ENCODE peak calls at places on chromosomes 7 and 10, in ten cellular contexts. V, R, O, U, C, N, A, T, W and F are unnamed samples.

GRCh38 chr7:90832726-90833125 is 236.6 kb downstream of the CDK14 start:
- DNase-seq in O (no peak), R (no peak), U (no peak), C (no peak), W (no peak), V (no peak), N (no peak), A (no peak), T (no peak), F (no peak)

GRCh38 chr10:11234857-11235640 is 217.4 kb downstream of the CELF2 start:
- DNase-seq in A (no peak), R (no peak), O (no peak), C (no peak), V (no peak), W (no peak), U (no peak), T (no peak), N (no peak), F (no peak)

GRCh38 chr7:157485961-157486510 is 149.2 kb downstream of the DNAJB6 start:
- DNase-seq in W (no peak), T (no peak), R (no peak), C (no peak), O (peak; percentile 21), U (no peak), A (no peak), V (no peak), N (no peak), F (no peak)

GRCh38 chr10:49389331-49389920 is 6.5 kb downstream of the DRGX start:
- DNase-seq in U (no peak), O (no peak), T (no peak), V (no peak), A (no peak), W (no peak), C (no peak), N (no peak), R (no peak), F (no peak)

GRCh38 chr7:137482466-137482865 is 138.9 kb upstream of the PTN start:
- DNase-seq in N (no peak), A (no peak), T (no peak), O (no peak), R (no peak), V (no peak), W (no peak), U (no peak), C (no peak), F (no peak)

GRCh38 chr7:34137176-34137575 is 231.8 kb downstream of the BMPER start:
- DNase-seq in V (no peak), C (no peak), R (no peak), W (no peak), U (no peak), T (no peak), O (no peak), A (no peak), N (no peak), F (no peak)

GRCh38 chr10:128470302-128470962 is 344.2 kb upstream of the MKI67 start:
- DNase-seq in C (no peak), R (no peak), V (no peak), T (no peak), A (no peak), W (no peak), O (no peak), U (no peak), N (no peak), F (no peak)

GRCh38 chr7:7912937-7913336 is 55.7 kb upstream of the GLCCI1 start:
- DNase-seq in C (no peak), V (no peak), N (no peak), O (no peak), R (no peak), A (no peak), U (no peak), W (no peak), T (no peak), F (no peak)

GRCh38 chr7:33107136-33108066 is 1.8 kb downstream of the RP9 start:
- DNase-seq in C (no peak), R (no peak), T (peak; percentile 38), U (peak; percentile 64), O (peak; percentile 31), V (peak; percentile 52), W (no peak), A (no peak), N (peak; percentile 33), F (no peak)

GRCh38 chr7:7103343-7104313 is 78.7 kb upstream of the C1GALT1 start:
- DNase-seq in A (peak; percentile 7), T (no peak), W (no peak), U (peak; percentile 64), N (peak; percentile 20), C (no peak), V (no peak), R (no peak), O (no peak), F (no peak)

GRCh38 chr10:683448-684071 is 5.9 kb downstream of the DIP2C start:
- DNase-seq in N (peak; percentile 88), V (peak; percentile 78), A (no peak), C (no peak), W (no peak), T (no peak), R (no peak), U (peak; percentile 50), O (no peak), F (no peak)

GRCh38 chr10:97943294-97943693 is 87.1 kb downstream of the CRTAC1 start:
- DNase-seq in A (no peak), U (no peak), C (no peak), T (no peak), O (no peak), V (no peak), N (no peak), W (no peak), R (no peak), F (no peak)

GRCh38 chr7:111012152-111012551 is 78.8 kb upstream of the LRRN3 start:
- DNase-seq in O (no peak), T (no peak), R (no peak), N (no peak), V (no peak), C (no peak), W (no peak), A (no peak), U (no peak), F (no peak)

GRCh38 chr10:3249292-3249889 is 76.8 kb upstream of the PITRM1 start:
- DNase-seq in V (no peak), C (no peak), R (no peak), N (no peak), T (no peak), U (no peak), O (no peak), W (no peak), A (no peak), F (no peak)

GRCh38 chr7:82110146-82110823 is 333.3 kb downstream of the CACNA2D1 start:
- DNase-seq in V (no peak), O (no peak), T (peak; percentile 9), N (no peak), C (no peak), A (no peak), W (no peak), U (no peak), R (no peak), F (no peak)

GRCh38 chr7:28984219-28984618 is 26.1 kb upstream of the TRIL start:
- DNase-seq in C (no peak), U (no peak), V (no peak), O (no peak), T (no peak), N (no peak), A (no peak), R (no peak), W (no peak), F (no peak)
- H3K27ac ChIP-seq in C (peak overlapping the region; percentile 46), U (no peak overlapping the region), V (no peak overlapping the region), O (no peak overlapping the region), T (peak overlapping the region; percentile 55), N (no peak overlapping the region), A (no peak overlapping the region), R (no peak overlapping the region), W (peak overlapping the region; percentile 76), F (no peak overlapping the region)

GRCh38 chr7:69677905-69678793 is 79.9 kb downstream of the AUTS2 start:
- DNase-seq in U (no peak), T (no peak), N (no peak), A (no peak), R (no peak), W (no peak), O (no peak), C (no peak), V (no peak), F (no peak)
- H3K4me3 ChIP-seq in U (no peak overlapping the region), T (no peak overlapping the region), N (no peak overlapping the region), A (no peak overlapping the region), R (no peak overlapping the region), W (no peak overlapping the region), O (no peak overlapping the region), C (peak overlapping the region; percentile 18), V (no peak overlapping the region), F (no peak overlapping the region)

GRCh38 chr7:16129431-16130126 is 291.8 kb downstream of the CRPPA start:
- DNase-seq in U (no peak), W (no peak), N (peak; percentile 32), T (no peak), R (no peak), O (no peak), V (no peak), C (no peak), A (no peak), F (no peak)
- H3K27ac ChIP-seq in U (peak overlapping the region; percentile 62), W (peak overlapping the region; percentile 83), N (no peak overlapping the region), T (no peak overlapping the region), R (no peak overlapping the region), O (no peak overlapping the region), V (no peak overlapping the region), C (peak overlapping the region; percentile 46), A (no peak overlapping the region), F (no peak overlapping the region)

GRCh38 chr10:99730026-99730425 is 1.9 kb downstream of the COX15 start:
- DNase-seq in A (no peak), T (no peak), V (no peak), N (no peak), R (no peak), C (no peak), O (no peak), U (peak; percentile 11), W (no peak), F (no peak)

GRCh38 chr10:99731296-99732032 is 463 bp downstream of the COX15 start:
- DNase-seq in N (no peak), U (no peak), O (no peak), A (no peak), T (no peak), W (no peak), R (no peak), C (no peak), V (no peak), F (no peak)

GRCh38 chr10:99732033-99732912 is at the start of the genes COX15 and CUTC:
- DNase-seq in W (peak; percentile 97), O (peak; percentile 97), R (peak; percentile 89), C (peak; percentile 95), N (peak; percentile 93), U (peak; percentile 99), T (peak; percentile 95), A (peak; percentile 82), V (peak; percentile 99), F (peak; percentile 93)

GRCh38 chr10:99733366-99733765 is 1.3 kb downstream of the CUTC start:
- DNase-seq in V (no peak), C (no peak), W (no peak), O (no peak), A (no peak), N (no peak), R (no peak), T (no peak), U (no peak), F (no peak)
- H3K4me3 ChIP-seq in V (peak overlapping the region; percentile 95), C (peak overlapping the region; percentile 96), W (peak overlapping the region; percentile 94), O (peak overlapping the region; percentile 83), A (peak overlapping the region; percentile 54), N (peak overlapping the region; percentile 45), R (peak overlapping the region; percentile 99), T (no peak overlapping the region), U (no peak overlapping the region), F (no peak overlapping the region)

GRCh38 chr7:134859783-134860182 is 80.3 kb downstream of the CALD1 start:
- DNase-seq in C (no peak), T (no peak), U (no peak), V (no peak), O (no peak), N (no peak), W (no peak), R (no peak), A (no peak), F (no peak)
- H3K27ac ChIP-seq in C (no peak overlapping the region), T (no peak overlapping the region), U (no peak overlapping the region), V (no peak overlapping the region), O (no peak overlapping the region), N (no peak overlapping the region), W (no peak overlapping the region), R (no peak overlapping the region), A (no peak overlapping the region), F (no peak overlapping the region)